ENCODE peak calls at places on chromosome 6, in seven cellular contexts. N is heart right ventricle; D is endothelial cell of umbilical vein; G is adipocyte; E is aorta; L is cardiac muscle cell; A is effector memory CD4-positive, alpha-beta T cell. J is an unnamed sample. For H3K4me1, the result is how much of the 10 kb centered on the place peaks cover.

GRCh38 chr6:166488081-166488685 is 98.3 kb downstream of the RAMACL start:
- DNase-seq in A (peak), L (peak), N (peak), E (peak), D (peak), G (no peak), J (no peak)

GRCh38 chr6:105994522-105995402 is 91.4 kb upstream of the PRDM1 start:
- DNase-seq in L (peak), G (peak), E (peak), A (peak), N (peak), D (peak), J (peak)

GRCh38 chr6:24646771-24647170 is 780 bp upstream of the KIAA0319 start:
- DNase-seq in E (no peak), G (no peak), N (no peak), D (no peak), A (no peak), L (peak), J (no peak)

GRCh38 chr6:44278774-44279697 is 8.8 kb downstream of the TMEM151B start:
- DNase-seq in N (no peak), A (no peak), E (no peak), D (no peak), L (no peak), G (no peak), J (peak)

GRCh38 chr6:165848099-165848461 is 185.0 kb upstream of the PDE10A start:
- DNase-seq in D (no peak), L (no peak), A (no peak), N (no peak), G (no peak), E (no peak), J (no peak)

GRCh38 chr6:101202975-101203374 is 190.5 kb upstream of the GRIK2 start:
- DNase-seq in N (no peak), L (no peak), D (no peak), E (no peak), G (no peak), A (no peak), J (no peak)

GRCh38 chr6:45438849-45439406 is 61.2 kb upstream of the SUPT3H start:
- DNase-seq in G (peak), E (no peak), A (no peak), L (peak), N (no peak), D (peak), J (peak)

GRCh38 chr6:41719796-41720620 is 15.4 kb downstream of the TFEB start:
- DNase-seq in N (no peak), G (no peak), E (no peak), A (no peak), D (no peak), L (no peak), J (no peak)

GRCh38 chr6:38973178-38974057 is 75.2 kb upstream of the GLP1R start:
- DNase-seq in A (no peak), D (peak), G (peak), E (no peak), N (peak), L (peak), J (peak)

GRCh38 chr6:138404666-138405337 is 779 bp downstream of the HEBP2 start:
- DNase-seq in E (no peak), A (peak), G (peak), L (peak), D (peak), N (no peak), J (no peak)

GRCh38 chr6:146876271-146877151 is 277.7 kb downstream of the ADGB start:
- DNase-seq in L (peak), G (no peak), A (no peak), E (no peak), D (peak), N (no peak), J (no peak)

GRCh38 chr6:102417368-102417767 is 1023.9 kb downstream of the GRIK2 start:
- DNase-seq in N (no peak), G (no peak), L (no peak), D (no peak), A (no peak), E (no peak), J (no peak)

GRCh38 chr6:144219056-144219685 is 66.0 kb upstream of the UTRN start:
- DNase-seq in L (peak), G (peak), A (no peak), E (no peak), N (no peak), D (peak), J (no peak)

GRCh38 chr6:136319732-136320131 is 30.1 kb upstream of the BCLAF1 start:
- DNase-seq in N (no peak), L (no peak), G (peak), A (no peak), D (no peak), E (no peak), J (no peak)

GRCh38 chr6:88047510-88048150 is at the start of gene SPACA1:
- DNase-seq in G (no peak), L (no peak), A (no peak), E (no peak), N (no peak), D (no peak), J (no peak)

GRCh38 chr6:163490826-163491577 is 76.5 kb downstream of the QKI start:
- DNase-seq in N (peak), D (peak), A (no peak), L (peak), E (peak), G (no peak), J (no peak)

GRCh38 chr6:19668710-19669109 is 168.5 kb upstream of the ID4 start:
- DNase-seq in N (no peak), E (no peak), G (peak), A (no peak), L (peak), D (no peak), J (no peak)

GRCh38 chr6:19664878-19665715 is 172.1 kb upstream of the ID4 start:
- DNase-seq in E (no peak), N (no peak), G (peak), A (no peak), L (no peak), D (no peak), J (no peak)

GRCh38 chr6:19664050-19664449 is 173.1 kb upstream of the ID4 start:
- DNase-seq in D (no peak), L (no peak), G (no peak), A (no peak), N (no peak), E (no peak), J (no peak)

GRCh38 chr6:19662911-19663310 is 174.3 kb upstream of the ID4 start:
- DNase-seq in D (no peak), A (no peak), L (no peak), G (no peak), E (no peak), N (no peak), J (no peak)

DNA sequence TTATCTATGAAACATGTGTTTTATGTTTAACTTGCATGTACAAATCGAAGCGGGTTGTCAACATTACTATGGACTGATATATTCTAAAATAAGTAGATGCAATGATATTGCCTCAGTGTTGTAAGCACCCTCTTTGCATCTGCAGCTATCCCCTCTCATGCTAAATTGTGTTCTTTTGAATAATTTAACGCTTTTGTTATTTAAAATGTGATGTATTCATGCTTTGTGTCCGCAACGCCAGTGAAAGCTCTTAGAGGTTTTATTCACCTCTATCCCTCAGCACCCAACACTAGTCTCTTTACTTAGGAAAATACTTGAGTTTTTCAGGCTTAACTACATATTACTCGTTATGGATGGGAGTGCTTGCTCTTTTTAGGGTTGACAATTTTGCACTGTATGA is 173.7 kb upstream of the ID4 start:
- DNase-seq in E (no peak), D (no peak), G (no peak), A (no peak), L (no peak), N (no peak), J (no peak)
- H3K4me3 ChIP-seq in E (no peak), D (no peak), G (no peak), A (no peak), L (no peak), N (no peak), J (no peak)

DNA sequence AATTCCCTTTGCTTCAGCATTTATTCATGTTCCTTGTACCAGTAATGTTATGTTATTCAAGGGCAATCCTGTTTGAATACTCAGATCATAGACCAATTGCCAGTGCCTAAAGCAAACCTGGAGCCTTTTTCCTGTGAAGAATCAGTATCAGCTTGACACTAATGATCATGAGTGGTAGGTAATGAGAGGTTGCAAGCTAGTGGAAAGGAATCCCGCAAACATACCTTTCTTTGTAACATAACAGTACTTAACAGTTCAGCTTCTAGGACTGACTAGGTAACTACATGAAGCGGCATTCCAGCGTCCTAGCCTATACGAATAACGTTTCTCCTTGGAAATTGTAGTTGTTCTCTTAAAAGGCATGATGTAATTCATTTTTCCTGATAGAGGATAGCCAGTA is 253.7 kb downstream of the TMEM242 start:
- DNase-seq in L (no peak), A (no peak), E (no peak), G (no peak), D (no peak), N (no peak), J (no peak)
- H3K4me1 ChIP-seq in L (under half), A (under half), E (under half), G (under half), D (under half), N (under half), J (under half)

DNA sequence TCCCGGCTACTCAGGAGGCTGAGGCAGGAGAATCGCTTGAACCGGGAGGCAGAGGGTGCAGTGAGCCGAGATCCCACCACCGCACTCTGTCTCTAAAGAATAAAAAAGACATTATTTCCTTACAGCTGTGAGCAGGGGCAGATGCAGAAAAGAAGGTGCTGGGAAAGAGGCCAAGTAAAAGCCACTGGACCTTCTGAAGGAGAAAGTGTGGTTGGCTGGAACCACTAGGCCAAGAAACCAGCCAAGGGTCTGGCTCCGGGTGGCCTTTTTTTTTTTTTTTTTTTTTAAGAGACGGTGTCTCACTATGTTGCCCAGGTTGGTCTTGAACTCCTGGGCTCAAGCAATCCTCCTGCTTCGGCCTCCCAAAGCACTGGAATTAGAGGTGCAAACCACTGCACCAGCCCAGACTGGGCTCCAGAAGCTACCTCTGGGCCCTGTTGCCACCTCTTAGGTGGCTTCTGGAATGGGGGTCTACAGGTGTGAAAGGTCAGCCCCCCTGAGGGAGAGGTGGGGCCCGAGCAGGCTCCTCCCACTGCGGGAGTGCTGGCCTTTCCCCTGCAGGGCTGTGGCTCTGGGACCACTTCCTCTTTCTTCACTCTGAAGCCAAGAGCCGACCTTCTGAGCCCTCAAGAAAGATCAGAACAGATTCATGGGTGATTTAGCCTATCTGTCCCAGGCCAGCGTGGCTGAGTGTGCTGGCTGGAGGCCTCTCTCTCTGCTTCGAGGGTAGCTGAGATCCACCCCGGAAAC is at the start of gene FGD2:
- DNase-seq in N (no peak), E (peak), L (no peak), D (no peak), A (no peak), G (no peak), J (no peak)
- H3K4me3 ChIP-seq in N (no peak), E (no peak), L (no peak), D (no peak), A (no peak), G (no peak), J (no peak)

DNA sequence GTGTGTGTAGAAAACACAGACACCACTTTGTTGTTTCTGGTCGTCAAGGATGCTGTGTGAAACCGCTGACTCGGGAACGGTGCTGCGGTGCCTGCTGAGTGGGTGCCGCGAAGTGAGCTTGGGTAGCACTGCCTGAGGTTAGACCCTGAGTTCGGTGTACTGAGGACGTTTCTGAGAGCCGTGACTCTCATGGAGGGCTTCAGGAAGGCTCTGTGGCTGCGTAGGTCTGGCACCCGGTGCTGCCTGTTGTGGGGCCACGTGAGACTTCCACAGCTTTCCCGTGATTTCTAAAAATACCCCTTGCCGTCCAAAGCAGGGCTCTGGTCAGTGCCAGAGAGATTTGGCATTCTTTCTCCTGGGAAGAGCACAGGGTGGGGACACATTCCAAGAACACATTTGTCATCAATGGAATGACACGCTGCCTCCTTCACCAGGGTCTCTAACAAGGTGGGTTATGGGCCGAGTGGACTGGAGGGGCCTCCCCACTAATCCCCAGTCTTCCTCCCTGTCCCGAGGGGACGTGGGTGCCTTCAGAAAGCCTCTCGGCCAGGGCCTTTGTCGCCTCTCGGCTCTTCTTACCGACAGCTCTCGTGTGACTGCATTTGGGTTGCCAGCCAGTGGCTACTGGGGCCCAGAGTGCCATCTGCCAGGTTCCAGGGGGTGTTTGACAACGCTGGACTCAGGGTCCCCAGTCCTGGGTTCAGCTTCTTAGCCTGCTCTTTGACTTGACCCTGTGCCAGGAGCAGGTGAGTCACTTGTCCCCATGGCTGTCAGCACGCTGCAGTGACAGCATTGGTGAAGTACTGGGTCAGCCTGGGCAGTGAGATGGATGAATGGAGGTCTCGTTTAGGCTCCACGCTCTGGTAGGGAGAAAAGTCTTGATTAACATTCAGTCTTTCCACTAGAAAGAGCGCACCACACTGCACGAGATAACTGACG is 62.2 kb downstream of the SYNJ2 start:
- DNase-seq in G (no peak), D (no peak), A (no peak), N (peak), L (no peak), E (no peak), J (no peak)
- H3K4me1 ChIP-seq in G (under half), D (under half), A (under half), N (under half), L (under half), E (under half), J (half or more)

J was measured in SJSA1.